ENCODE peak calls at places on chromosomes 6 and 20, in six cellular contexts. T is lower leg skin, B is GM23338, Q is fibroblast of mammary gland, X is BE2C, J is pancreas. R is an unnamed sample.

GRCh38 chr6:70375166-70375565 is 38.1 kb upstream of the FAM135A start:
- DNase-seq in T (no peak), B (no peak), Q (peak), X (no peak), J (no peak), R (no peak)

GRCh38 chr20:45971675-45972499 is at the start of gene ZNF335:
- DNase-seq in T (peak), B (peak), Q (peak), X (peak), J (peak), R (peak)

GRCh38 chr6:13063300-13063918 is 264.9 kb downstream of the TBC1D7 start:
- DNase-seq in T (no peak), B (no peak), Q (peak), X (no peak), J (no peak), R (no peak)

GRCh38 chr6:135087403-135087802 is 32.8 kb upstream of the HBS1L start:
- DNase-seq in T (no peak), B (peak), Q (no peak), X (peak), J (no peak), R (no peak)

GRCh38 chr6:152301806-152302568 is 335.2 kb downstream of the SYNE1 start:
- DNase-seq in T (peak), B (peak), Q (peak), X (peak), J (peak), R (no peak)

GRCh38 chr20:61765081-61765870 is 300.4 kb downstream of the TAF4 start:
- DNase-seq in T (no peak), B (no peak), Q (no peak), X (no peak), J (no peak), R (no peak)

GRCh38 chr6:56995347-56995746 is 40.4 kb downstream of the BEND6 start:
- DNase-seq in T (no peak), B (peak), Q (no peak), X (no peak), J (no peak), R (no peak)

GRCh38 chr6:90008908-90009501 is 114.7 kb downstream of the GJA10 start:
- DNase-seq in T (no peak), B (no peak), Q (peak), X (no peak), J (no peak), R (no peak)

GRCh38 chr6:41371461-41371991 is 36.1 kb downstream of the NCR2 start:
- DNase-seq in T (no peak), B (peak), Q (peak), X (no peak), J (peak), R (no peak)

GRCh38 chr6:21914121-21914973 is 320.8 kb downstream of the SOX4 start:
- DNase-seq in T (no peak), B (no peak), Q (peak), X (peak), J (peak), R (no peak)

GRCh38 chr6:138821519-138821918 is 25.6 kb downstream of the ECT2L start:
- DNase-seq in T (no peak), B (no peak), Q (no peak), X (no peak), J (no peak), R (no peak)

GRCh38 chr6:93849857-93850256 is 430.5 kb upstream of the EPHA7 start:
- DNase-seq in T (no peak), B (no peak), Q (peak), X (no peak), J (no peak), R (no peak)

GRCh38 chr20:1273366-1273765 is 7.3 kb downstream of the SNPH start:
- DNase-seq in T (no peak), B (no peak), Q (no peak), X (no peak), J (no peak), R (no peak)

GRCh38 chr20:49823152-49823847 is 10.7 kb downstream of the SLC9A8 start:
- DNase-seq in T (no peak), B (no peak), Q (no peak), X (no peak), J (no peak), R (no peak)

GRCh38 chr6:99613705-99614429 is 7.2 kb downstream of the PRDM13 start:
- DNase-seq in T (no peak), B (peak), Q (no peak), X (no peak), J (no peak), R (no peak)

GRCh38 chr6:7640607-7641577 is 50.9 kb downstream of the SNRNP48 start:
- DNase-seq in T (no peak), B (peak), Q (peak), X (no peak), J (no peak), R (peak)

GRCh38 chr6:11710221-11710836 is 68.3 kb downstream of the ADTRP start:
- DNase-seq in T (no peak), B (no peak), Q (no peak), X (peak), J (no peak), R (peak)

GRCh38 chr6:149236584-149236983 is 80.9 kb upstream of the TAB2 start:
- DNase-seq in T (no peak), B (no peak), Q (peak), X (no peak), J (no peak), R (peak)

GRCh38 chr6:101231606-101232235 is 161.8 kb upstream of the GRIK2 start:
- DNase-seq in T (no peak), B (no peak), Q (no peak), X (no peak), J (no peak), R (no peak)

GRCh38 chr6:138521800-138522199 is 22.5 kb upstream of the NHSL1 start:
- DNase-seq in T (no peak), B (no peak), Q (no peak), X (no peak), J (no peak), R (no peak)

GRCh38 chr6:113595921-113596376 is 261.2 kb upstream of the MARCKS start:
- DNase-seq in T (no peak), B (no peak), Q (peak), X (no peak), J (peak), R (no peak)

GRCh38 chr6:107304421-107305025 is 154.8 kb downstream of the PDSS2 start:
- DNase-seq in T (no peak), B (no peak), Q (peak), X (no peak), J (no peak), R (no peak)

GRCh38 chr6:151036869-151037680 is 171.6 kb downstream of the MTHFD1L start:
- DNase-seq in T (no peak), B (no peak), Q (peak), X (no peak), J (no peak), R (no peak)

GRCh38 chr6:2744778-2745177 is 5.9 kb downstream of the MYLK4 start:
- DNase-seq in T (no peak), B (no peak), Q (no peak), X (no peak), J (no peak), R (no peak)

GRCh38 chr6:152428126-152428525 is 209.0 kb downstream of the SYNE1 start:
- DNase-seq in T (no peak), B (peak), Q (no peak), X (no peak), J (no peak), R (peak)

GRCh38 chr20:41293269-41294037 is 24.1 kb downstream of the ZHX3 start:
- DNase-seq in T (no peak), B (no peak), Q (peak), X (no peak), J (no peak), R (no peak)

GRCh38 chr6:3314621-3315020 is 55.9 kb downstream of the PSMG4 start:
- DNase-seq in T (peak), B (no peak), Q (no peak), X (no peak), J (no peak), R (no peak)

GRCh38 chr6:49676671-49677281 is 36.6 kb downstream of the CRISP2 start:
- DNase-seq in T (no peak), B (no peak), Q (peak), X (no peak), J (no peak), R (peak)

GRCh38 chr6:27795697-27796494 is 116.3 kb downstream of the OR2B2 start:
- DNase-seq in T (no peak), B (peak), Q (peak), X (peak), J (peak), R (peak)
- H3K4me3 ChIP-seq in T (no peak), B (peak), Q (no peak), X (peak), J (no peak), R (no peak)

DNA sequence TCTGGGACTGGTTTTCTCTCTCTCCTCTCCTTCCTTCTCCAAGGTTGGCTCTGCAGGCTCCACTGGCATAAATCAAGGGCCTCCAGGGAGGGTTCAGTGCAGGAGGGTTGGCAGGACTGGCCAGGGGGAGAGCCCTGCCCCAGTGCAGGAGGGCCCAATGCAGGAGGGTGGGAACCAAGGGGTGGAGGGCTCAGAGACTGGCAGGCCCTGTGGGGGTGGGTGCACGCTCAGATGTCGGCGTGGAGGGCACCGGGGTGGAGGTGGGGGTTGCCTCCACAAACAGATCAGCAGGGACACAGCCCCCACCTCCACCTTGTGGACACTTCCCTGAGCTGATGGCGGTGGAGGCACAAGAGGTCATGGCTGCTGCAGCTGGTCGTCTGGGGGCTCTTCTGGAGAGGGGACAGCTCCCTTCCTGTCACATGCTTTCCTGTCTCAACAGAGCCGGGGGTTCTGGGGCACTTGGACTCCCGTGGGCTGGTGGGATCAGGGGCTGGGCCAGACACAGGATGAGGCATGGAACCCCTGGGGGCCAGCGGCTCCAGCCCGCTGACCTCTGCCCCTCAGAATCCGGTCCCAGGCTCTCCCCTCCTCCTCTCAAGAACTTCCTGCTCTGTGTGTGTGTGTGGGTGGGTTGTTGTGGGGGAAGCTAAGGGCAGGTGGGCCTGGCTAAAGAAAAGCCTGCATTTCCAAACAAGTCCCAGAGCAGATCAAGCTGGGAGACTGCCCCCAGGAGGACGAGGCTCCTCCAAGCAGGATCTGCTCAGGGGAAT is 2.7 kb upstream of the ABHD16B start:
- DNase-seq in T (no peak), B (peak), Q (peak), X (peak), J (no peak), R (no peak)
- TF ChIP-seq CTCF in T (no peak), B (peak), Q (peak), X (peak), J (no peak), R (peak)

GRCh38 chr20:58660855-58661254 is 9.8 kb downstream of the STX16 start:
- DNase-seq in T (no peak), B (no peak), Q (no peak), X (no peak), J (no peak), R (no peak)

GRCh38 chr20:58655328-58656094 is 4.4 kb downstream of the STX16 start:
- DNase-seq in T (no peak), B (no peak), Q (no peak), X (no peak), J (peak), R (no peak)

GRCh38 chr20:58652606-58653303 is 1.7 kb downstream of the STX16 start:
- DNase-seq in T (no peak), B (no peak), Q (no peak), X (no peak), J (peak), R (no peak)

GRCh38 chr20:58659841-58660240 is 8.8 kb downstream of the STX16 start:
- DNase-seq in T (no peak), B (peak), Q (no peak), X (no peak), J (no peak), R (no peak)

DNA sequence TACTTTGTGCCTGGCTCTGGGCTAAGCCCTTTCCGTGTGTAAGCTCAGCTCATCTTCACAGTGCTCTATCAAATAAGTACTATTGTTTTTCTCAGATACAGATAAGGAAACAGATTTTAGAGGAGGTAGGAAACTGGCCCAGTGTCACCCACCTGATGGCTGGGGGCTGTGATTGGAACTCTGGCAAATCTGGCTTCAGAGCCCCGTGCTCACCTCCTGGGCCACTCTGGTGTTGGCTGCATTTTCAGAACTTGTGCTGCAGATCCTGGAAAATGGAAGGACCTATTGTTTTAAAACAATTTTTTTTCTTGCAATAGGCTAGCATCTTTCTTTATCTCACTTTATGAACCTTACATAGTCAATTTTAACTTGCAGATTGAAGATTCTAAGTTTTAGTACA is 5.7 kb downstream of the STX16 start:
- DNase-seq in T (no peak), B (no peak), Q (no peak), X (no peak), J (peak), R (no peak)
- H3K4me3 ChIP-seq in T (no peak), B (peak), Q (no peak), X (peak), J (no peak), R (no peak)

DNA sequence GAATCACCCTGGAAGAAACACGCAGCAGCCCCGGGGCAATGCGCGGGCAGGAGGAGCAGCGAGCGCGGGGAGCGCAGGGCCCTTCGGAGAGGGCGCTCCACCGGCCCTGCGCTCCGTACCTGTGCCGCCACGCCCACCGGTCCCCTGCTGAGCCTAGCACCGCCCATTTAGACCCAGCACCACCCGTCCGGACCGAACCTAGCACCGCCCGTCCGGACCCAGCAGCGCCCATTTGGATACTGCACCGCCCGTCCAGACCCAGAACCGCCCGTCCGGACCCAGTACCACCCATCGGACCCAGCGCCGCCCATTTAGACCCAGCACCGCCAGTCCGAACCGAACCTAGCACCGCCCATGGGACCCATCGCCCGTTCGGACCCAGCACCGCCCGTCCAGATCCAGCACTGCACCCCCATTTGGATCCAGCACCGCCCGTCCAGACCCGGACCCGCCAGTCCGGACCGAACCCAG is 917 bp upstream of the AFDN start:
- DNase-seq in T (peak), B (peak), Q (no peak), X (peak), J (peak), R (no peak)
- TF ChIP-seq CTCF in T (no peak), B (no peak), Q (no peak), X (no peak), J (no peak), R (peak)

DNA sequence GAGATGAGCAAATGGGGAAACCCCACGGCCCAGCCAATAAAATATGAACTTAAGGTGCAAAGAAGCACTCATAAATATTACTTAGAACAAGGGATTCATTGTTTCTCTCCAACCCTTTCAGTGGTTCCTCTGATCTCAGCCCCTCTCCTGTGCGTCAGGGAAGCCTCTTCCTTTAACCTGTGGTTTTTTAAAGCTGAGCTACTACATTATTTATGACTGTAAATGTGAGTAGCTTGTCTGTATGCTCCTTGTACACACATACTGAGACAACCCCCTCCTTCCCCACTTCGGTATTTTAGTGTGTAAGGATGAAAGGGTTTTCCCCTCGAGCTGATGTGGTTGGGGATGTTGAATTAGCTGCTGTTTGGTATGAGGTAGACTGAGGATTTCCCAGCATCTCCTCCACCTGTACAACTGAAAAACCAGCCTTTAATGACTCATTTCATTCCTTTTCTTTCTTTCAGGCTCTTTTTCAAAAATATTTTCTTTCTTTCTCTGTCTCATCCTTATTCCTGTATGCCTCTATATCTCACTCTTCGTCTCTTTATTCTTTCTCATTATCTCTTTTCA is 6.4 kb downstream of the BMP5 start:
- DNase-seq in T (no peak), B (no peak), Q (peak), X (no peak), J (no peak), R (no peak)
- H3K4me3 ChIP-seq in T (no peak), B (no peak), Q (no peak), X (no peak), J (no peak), R (no peak)

R was measured in retinal pigment epithelial cell.